ENCODE peak calls at places on chromosomes 3 and 15, in seven cellular contexts. One of them, this sample, is unnamed.

GRCh38 chr3:197795200-197795599 is 4.1 kb downstream of the LRCH3 start:
- DNase-seq in ureter: no peak
- DNase-seq in coronary artery: no peak
- DNase-seq in esophagus muscularis mucosa: no peak
- DNase-seq in H54: peak; percentile 32
- DNase-seq in DMS53: no peak
- DNase-seq in GM20000: no peak
- DNase-seq in this sample: peak; percentile 79

GRCh38 chr3:54772707-54773106 is 155.2 kb downstream of the LRTM1 start:
- DNase-seq in ureter: no peak
- DNase-seq in coronary artery: no peak
- DNase-seq in esophagus muscularis mucosa: peak; percentile 3
- DNase-seq in H54: no peak
- DNase-seq in DMS53: no peak
- DNase-seq in GM20000: no peak
- DNase-seq in this sample: no peak

GRCh38 chr3:78368576-78369345 is 1328.9 kb downstream of the ROBO2 start:
- DNase-seq in ureter: no peak
- DNase-seq in coronary artery: no peak
- DNase-seq in esophagus muscularis mucosa: no peak
- DNase-seq in H54: no peak
- DNase-seq in DMS53: no peak
- DNase-seq in GM20000: no peak
- DNase-seq in this sample: no peak

GRCh38 chr15:100770781-100771584 is 108.6 kb upstream of the ALDH1A3 start:
- DNase-seq in ureter: no peak
- DNase-seq in coronary artery: peak; percentile 50
- DNase-seq in esophagus muscularis mucosa: peak; percentile 85
- DNase-seq in H54: no peak
- DNase-seq in DMS53: no peak
- DNase-seq in GM20000: no peak
- DNase-seq in this sample: no peak

GRCh38 chr3:142209655-142210054 is 15.7 kb downstream of the GK5 start:
- DNase-seq in ureter: no peak
- DNase-seq in coronary artery: no peak
- DNase-seq in esophagus muscularis mucosa: no peak
- DNase-seq in H54: peak; percentile 13
- DNase-seq in DMS53: no peak
- DNase-seq in GM20000: no peak
- DNase-seq in this sample: peak; percentile 72

GRCh38 chr15:101204744-101205535 is 46.9 kb downstream of the CHSY1 start:
- DNase-seq in ureter: no peak
- DNase-seq in coronary artery: no peak
- DNase-seq in esophagus muscularis mucosa: no peak
- DNase-seq in H54: no peak
- DNase-seq in DMS53: no peak
- DNase-seq in GM20000: no peak
- DNase-seq in this sample: peak; percentile 61

GRCh38 chr3:15305366-15305844 is 27.0 kb downstream of the SH3BP5 start:
- DNase-seq in ureter: no peak
- DNase-seq in coronary artery: no peak
- DNase-seq in esophagus muscularis mucosa: no peak
- DNase-seq in H54: peak; percentile 59
- DNase-seq in DMS53: peak; percentile 7
- DNase-seq in GM20000: no peak
- DNase-seq in this sample: peak; percentile 49

GRCh38 chr3:105334138-105334882 is 32.4 kb upstream of the ALCAM start:
- DNase-seq in ureter: no peak
- DNase-seq in coronary artery: no peak
- DNase-seq in esophagus muscularis mucosa: no peak
- DNase-seq in H54: no peak
- DNase-seq in DMS53: no peak
- DNase-seq in GM20000: no peak
- DNase-seq in this sample: peak; percentile 72

GRCh38 chr3:151168269-151169094 is 34.5 kb downstream of the GPR171 start:
- DNase-seq in ureter: peak; percentile 77
- DNase-seq in coronary artery: no peak
- DNase-seq in esophagus muscularis mucosa: no peak
- DNase-seq in H54: peak; percentile 26
- DNase-seq in DMS53: peak; percentile 74
- DNase-seq in GM20000: peak; percentile 66
- DNase-seq in this sample: peak; percentile 67

GRCh38 chr3:47007001-47007400 is 27.5 kb downstream of the NBEAL2 start:
- DNase-seq in ureter: no peak
- DNase-seq in coronary artery: no peak
- DNase-seq in esophagus muscularis mucosa: no peak
- DNase-seq in H54: no peak
- DNase-seq in DMS53: no peak
- DNase-seq in GM20000: no peak
- DNase-seq in this sample: no peak

GRCh38 chr15:78076231-78077052 is 1.1 kb downstream of the TBC1D2B start:
- DNase-seq in ureter: no peak
- DNase-seq in coronary artery: no peak
- DNase-seq in esophagus muscularis mucosa: no peak
- DNase-seq in H54: no peak
- DNase-seq in DMS53: peak; percentile 28
- DNase-seq in GM20000: no peak
- DNase-seq in this sample: no peak

GRCh38 chr15:71687902-71688508 is 122.3 kb upstream of the NR2E3 start:
- DNase-seq in ureter: no peak
- DNase-seq in coronary artery: no peak
- DNase-seq in esophagus muscularis mucosa: no peak
- DNase-seq in H54: no peak
- DNase-seq in DMS53: peak; percentile 4
- DNase-seq in GM20000: no peak
- DNase-seq in this sample: peak; percentile 77

GRCh38 chr3:81216192-81216591 is 545.3 kb downstream of the GBE1 start:
- DNase-seq in ureter: no peak
- DNase-seq in coronary artery: no peak
- DNase-seq in esophagus muscularis mucosa: no peak
- DNase-seq in H54: no peak
- DNase-seq in DMS53: no peak
- DNase-seq in GM20000: no peak
- DNase-seq in this sample: peak; percentile 48

GRCh38 chr3:177928156-177928555 is 608.1 kb upstream of the KCNMB2 start:
- DNase-seq in ureter: no peak
- DNase-seq in coronary artery: no peak
- DNase-seq in esophagus muscularis mucosa: no peak
- DNase-seq in H54: peak; percentile 36
- DNase-seq in DMS53: peak; percentile 26
- DNase-seq in GM20000: peak; percentile 14
- DNase-seq in this sample: peak; percentile 51

GRCh38 chr3:123883656-123884257 is 375 bp downstream of the MYLK start:
- DNase-seq in ureter: no peak
- DNase-seq in coronary artery: no peak
- DNase-seq in esophagus muscularis mucosa: peak; percentile 85
- DNase-seq in H54: no peak
- DNase-seq in DMS53: peak; percentile 26
- DNase-seq in GM20000: no peak
- DNase-seq in this sample: no peak

GRCh38 chr15:89018235-89018634 is 70.0 kb upstream of the ABHD2 start:
- DNase-seq in ureter: peak; percentile 77
- DNase-seq in coronary artery: peak; percentile 91
- DNase-seq in esophagus muscularis mucosa: no peak
- DNase-seq in H54: no peak
- DNase-seq in DMS53: no peak
- DNase-seq in GM20000: no peak
- DNase-seq in this sample: no peak

GRCh38 chr3:125150525-125151436 is 61.8 kb downstream of the SLC12A8 start:
- DNase-seq in ureter: no peak
- DNase-seq in coronary artery: no peak
- DNase-seq in esophagus muscularis mucosa: no peak
- DNase-seq in H54: no peak
- DNase-seq in DMS53: peak; percentile 67
- DNase-seq in GM20000: peak; percentile 48
- DNase-seq in this sample: peak; percentile 27

GRCh38 chr3:184428561-184429175 is 48.8 kb downstream of the CHRD start:
- DNase-seq in ureter: no peak
- DNase-seq in coronary artery: no peak
- DNase-seq in esophagus muscularis mucosa: no peak
- DNase-seq in H54: no peak
- DNase-seq in DMS53: no peak
- DNase-seq in GM20000: no peak
- DNase-seq in this sample: no peak

GRCh38 chr3:182710557-182711157 is 82.6 kb upstream of the ATP11B start:
- DNase-seq in ureter: no peak
- DNase-seq in coronary artery: no peak
- DNase-seq in esophagus muscularis mucosa: no peak
- DNase-seq in H54: peak; percentile 29
- DNase-seq in DMS53: peak; percentile 54
- DNase-seq in GM20000: peak; percentile 48
- DNase-seq in this sample: peak; percentile 13

GRCh38 chr3:11271986-11272904 is at the start of gene ATG7:
- DNase-seq in ureter: peak; percentile 96
- DNase-seq in coronary artery: peak; percentile 97
- DNase-seq in esophagus muscularis mucosa: peak; percentile 99
- DNase-seq in H54: peak; percentile 88
- DNase-seq in DMS53: peak; percentile 89
- DNase-seq in GM20000: peak; percentile 95
- DNase-seq in this sample: peak; percentile 96

GRCh38 chr3:154786724-154787123 is 293.4 kb upstream of the MME start:
- DNase-seq in ureter: no peak
- DNase-seq in coronary artery: no peak
- DNase-seq in esophagus muscularis mucosa: no peak
- DNase-seq in H54: no peak
- DNase-seq in DMS53: no peak
- DNase-seq in GM20000: no peak
- DNase-seq in this sample: peak; percentile 49

GRCh38 chr3:79392479-79392878 is 375.3 kb downstream of the ROBO1 start:
- DNase-seq in ureter: no peak
- DNase-seq in coronary artery: no peak
- DNase-seq in esophagus muscularis mucosa: no peak
- DNase-seq in H54: no peak
- DNase-seq in DMS53: no peak
- DNase-seq in GM20000: no peak
- DNase-seq in this sample: peak; percentile 4

GRCh38 chr3:43378066-43378935 is 92.0 kb downstream of the SNRK start:
- DNase-seq in ureter: no peak
- DNase-seq in coronary artery: no peak
- DNase-seq in esophagus muscularis mucosa: peak; percentile 91
- DNase-seq in H54: peak; percentile 46
- DNase-seq in DMS53: peak; percentile 27
- DNase-seq in GM20000: peak; percentile 73
- DNase-seq in this sample: peak; percentile 38

GRCh38 chr15:61879219-61879618 is 181.0 kb downstream of the VPS13C start:
- DNase-seq in ureter: no peak
- DNase-seq in coronary artery: no peak
- DNase-seq in esophagus muscularis mucosa: no peak
- DNase-seq in H54: no peak
- DNase-seq in DMS53: no peak
- DNase-seq in GM20000: no peak
- DNase-seq in this sample: no peak

GRCh38 chr3:161043343-161044035 is 61.7 kb downstream of the B3GALNT1 start:
- DNase-seq in ureter: no peak
- DNase-seq in coronary artery: no peak
- DNase-seq in esophagus muscularis mucosa: no peak
- DNase-seq in H54: no peak
- DNase-seq in DMS53: no peak
- DNase-seq in GM20000: peak; percentile 22
- DNase-seq in this sample: no peak

GRCh38 chr3:146342971-146343370 is 92.1 kb upstream of the PLSCR4 start:
- DNase-seq in ureter: no peak
- DNase-seq in coronary artery: no peak
- DNase-seq in esophagus muscularis mucosa: no peak
- DNase-seq in H54: no peak
- DNase-seq in DMS53: no peak
- DNase-seq in GM20000: no peak
- DNase-seq in this sample: peak; percentile 54

GRCh38 chr15:75694241-75695182 is 18.1 kb downstream of the CSPG4 start:
- DNase-seq in ureter: peak; percentile 82
- DNase-seq in coronary artery: peak; percentile 96
- DNase-seq in esophagus muscularis mucosa: peak; percentile 95
- DNase-seq in H54: peak; percentile 80
- DNase-seq in DMS53: peak; percentile 72
- DNase-seq in GM20000: peak; percentile 25
- DNase-seq in this sample: peak; percentile 99

GRCh38 chr3:189276481-189277190 is 104.9 kb downstream of the TPRG1 start:
- DNase-seq in ureter: no peak
- DNase-seq in coronary artery: no peak
- DNase-seq in esophagus muscularis mucosa: no peak
- DNase-seq in H54: peak; percentile 28
- DNase-seq in DMS53: no peak
- DNase-seq in GM20000: no peak
- DNase-seq in this sample: peak; percentile 28

GRCh38 chr15:90400759-90401314 is 12.8 kb downstream of the IQGAP1 start:
- DNase-seq in ureter: peak; percentile 75
- DNase-seq in coronary artery: peak; percentile 85
- DNase-seq in esophagus muscularis mucosa: no peak
- DNase-seq in H54: peak; percentile 37
- DNase-seq in DMS53: peak; percentile 97
- DNase-seq in GM20000: peak; percentile 79
- DNase-seq in this sample: peak; percentile 96

GRCh38 chr15:63860161-63860954 is 26.6 kb upstream of the HERC1 start:
- DNase-seq in ureter: no peak
- DNase-seq in coronary artery: no peak
- DNase-seq in esophagus muscularis mucosa: no peak
- DNase-seq in H54: no peak
- DNase-seq in DMS53: no peak
- DNase-seq in GM20000: peak; percentile 59
- DNase-seq in this sample: no peak

GRCh38 chr15:40768492-40769309 is 1.1 kb upstream of the C15orf62 start:
- DNase-seq in ureter: no peak
- DNase-seq in coronary artery: no peak
- DNase-seq in esophagus muscularis mucosa: no peak
- DNase-seq in H54: no peak
- DNase-seq in DMS53: no peak
- DNase-seq in GM20000: peak; percentile 45
- DNase-seq in this sample: no peak

GRCh38 chr15:77869021-77869895 is 208.3 kb downstream of the TBC1D2B start:
- DNase-seq in ureter: no peak
- DNase-seq in coronary artery: no peak
- DNase-seq in esophagus muscularis mucosa: no peak
- DNase-seq in H54: peak; percentile 47
- DNase-seq in DMS53: no peak
- DNase-seq in GM20000: no peak
- DNase-seq in this sample: no peak